ENCODE peak calls at places on chromosomes 4 and X, in seven cellular contexts. One of them, this sample, is unnamed.

GRCh38 chr4:54255881-54256280 is 26.8 kb downstream of the PDGFRA start:
- DNase-seq in SK-N-SH: no peak
- DNase-seq in HepG2: no peak
- DNase-seq in HCT116: no peak
- DNase-seq in GM12878: no peak
- DNase-seq in H1: no peak
- DNase-seq in K562: no peak
- DNase-seq in this sample: no peak

GRCh38 chr4:174218127-174218790 is 65.2 kb downstream of the FBXO8 start:
- DNase-seq in SK-N-SH: peak
- DNase-seq in HepG2: no peak
- DNase-seq in HCT116: no peak
- DNase-seq in GM12878: no peak
- DNase-seq in H1: peak
- DNase-seq in K562: no peak
- DNase-seq in this sample: no peak

GRCh38 chrX:74291964-74292891 is 11.8 kb upstream of the ZCCHC13 start:
- DNase-seq in SK-N-SH: peak
- DNase-seq in HepG2: peak
- DNase-seq in HCT116: peak
- DNase-seq in GM12878: peak
- DNase-seq in H1: peak
- DNase-seq in K562: peak
- DNase-seq in this sample: peak

GRCh38 chr4:148415500-148415899 is 26.7 kb downstream of the NR3C2 start:
- DNase-seq in SK-N-SH: peak
- DNase-seq in HepG2: no peak
- DNase-seq in HCT116: peak
- DNase-seq in GM12878: no peak
- DNase-seq in H1: no peak
- DNase-seq in K562: no peak
- DNase-seq in this sample: peak

GRCh38 chr4:56619160-56619559 is 61.9 kb downstream of the HOPX start:
- DNase-seq in SK-N-SH: peak
- DNase-seq in HepG2: no peak
- DNase-seq in HCT116: no peak
- DNase-seq in GM12878: no peak
- DNase-seq in H1: no peak
- DNase-seq in K562: no peak
- DNase-seq in this sample: peak

GRCh38 chrX:40415675-40416074 is 165.1 kb upstream of the ATP6AP2 start:
- DNase-seq in SK-N-SH: peak
- DNase-seq in HepG2: no peak
- DNase-seq in HCT116: no peak
- DNase-seq in GM12878: no peak
- DNase-seq in H1: no peak
- DNase-seq in K562: no peak
- DNase-seq in this sample: peak

GRCh38 chrX:22952011-22952410 is 47.7 kb upstream of the DDX53 start:
- DNase-seq in SK-N-SH: peak
- DNase-seq in HepG2: no peak
- DNase-seq in HCT116: no peak
- DNase-seq in GM12878: no peak
- DNase-seq in H1: no peak
- DNase-seq in K562: no peak
- DNase-seq in this sample: no peak

GRCh38 chr4:140533951-140534480 is 10.0 kb downstream of the ELMOD2 start:
- DNase-seq in SK-N-SH: no peak
- DNase-seq in HepG2: no peak
- DNase-seq in HCT116: no peak
- DNase-seq in GM12878: no peak
- DNase-seq in H1: no peak
- DNase-seq in K562: no peak
- DNase-seq in this sample: no peak

GRCh38 chr4:112127736-112128322 is 17.4 kb upstream of the FAM241A start:
- DNase-seq in SK-N-SH: no peak
- DNase-seq in HepG2: no peak
- DNase-seq in HCT116: no peak
- DNase-seq in GM12878: no peak
- DNase-seq in H1: no peak
- DNase-seq in K562: no peak
- DNase-seq in this sample: no peak

GRCh38 chr4:20773144-20773997 is 73.1 kb downstream of the PACRGL start:
- DNase-seq in SK-N-SH: peak
- DNase-seq in HepG2: peak
- DNase-seq in HCT116: peak
- DNase-seq in GM12878: no peak
- DNase-seq in H1: peak
- DNase-seq in K562: peak
- DNase-seq in this sample: peak

GRCh38 chr4:127623755-127624087 is 9.0 kb upstream of the INTU start:
- DNase-seq in SK-N-SH: no peak
- DNase-seq in HepG2: no peak
- DNase-seq in HCT116: no peak
- DNase-seq in GM12878: no peak
- DNase-seq in H1: no peak
- DNase-seq in K562: no peak
- DNase-seq in this sample: no peak

GRCh38 chrX:66162331-66162822 is 1.7 kb upstream of the HEPH start:
- DNase-seq in SK-N-SH: no peak
- DNase-seq in HepG2: no peak
- DNase-seq in HCT116: no peak
- DNase-seq in GM12878: peak
- DNase-seq in H1: no peak
- DNase-seq in K562: peak
- DNase-seq in this sample: no peak

GRCh38 chrX:81355436-81355835 is 153.5 kb downstream of the SH3BGRL start:
- DNase-seq in SK-N-SH: no peak
- DNase-seq in HepG2: no peak
- DNase-seq in HCT116: no peak
- DNase-seq in GM12878: no peak
- DNase-seq in H1: no peak
- DNase-seq in K562: no peak
- DNase-seq in this sample: no peak

GRCh38 chrX:136694491-136695087 is 46.6 kb downstream of the CD40LG start:
- DNase-seq in SK-N-SH: peak
- DNase-seq in HepG2: peak
- DNase-seq in HCT116: peak
- DNase-seq in GM12878: no peak
- DNase-seq in H1: peak
- DNase-seq in K562: peak
- DNase-seq in this sample: no peak

GRCh38 chr4:168710353-168710946 is 213.6 kb downstream of the PALLD start:
- DNase-seq in SK-N-SH: peak
- DNase-seq in HepG2: peak
- DNase-seq in HCT116: peak
- DNase-seq in GM12878: no peak
- DNase-seq in H1: no peak
- DNase-seq in K562: no peak
- DNase-seq in this sample: no peak

GRCh38 chr4:186557486-186557885 is 2.1 kb upstream of the MTNR1A start:
- DNase-seq in SK-N-SH: no peak
- DNase-seq in HepG2: no peak
- DNase-seq in HCT116: no peak
- DNase-seq in GM12878: no peak
- DNase-seq in H1: no peak
- DNase-seq in K562: no peak
- DNase-seq in this sample: no peak

GRCh38 chrX:2931612-2932011 is 2.5 kb upstream of the ARSD start:
- DNase-seq in SK-N-SH: no peak
- DNase-seq in HepG2: no peak
- DNase-seq in HCT116: no peak
- DNase-seq in GM12878: no peak
- DNase-seq in H1: peak
- DNase-seq in K562: no peak
- DNase-seq in this sample: no peak

GRCh38 chrX:115949900-115950822 is 220.4 kb upstream of the AGTR2 start:
- DNase-seq in SK-N-SH: peak
- DNase-seq in HepG2: peak
- DNase-seq in HCT116: no peak
- DNase-seq in GM12878: no peak
- DNase-seq in H1: no peak
- DNase-seq in K562: no peak
- DNase-seq in this sample: no peak

GRCh38 chr4:112714922-112715901 is 78.3 kb downstream of the LARP7 start:
- DNase-seq in SK-N-SH: no peak
- DNase-seq in HepG2: no peak
- DNase-seq in HCT116: no peak
- DNase-seq in GM12878: no peak
- DNase-seq in H1: peak
- DNase-seq in K562: no peak
- DNase-seq in this sample: no peak

GRCh38 chrX:2894885-2895292 is 34.2 kb downstream of the ARSD start:
- DNase-seq in SK-N-SH: peak
- DNase-seq in HepG2: peak
- DNase-seq in HCT116: no peak
- DNase-seq in GM12878: no peak
- DNase-seq in H1: no peak
- DNase-seq in K562: no peak
- DNase-seq in this sample: no peak

GRCh38 chr4:105895609-105896460 is 564 bp downstream of the NPNT start:
- DNase-seq in SK-N-SH: peak
- DNase-seq in HepG2: no peak
- DNase-seq in HCT116: no peak
- DNase-seq in GM12878: no peak
- DNase-seq in H1: peak
- DNase-seq in K562: no peak
- DNase-seq in this sample: no peak

DNA sequence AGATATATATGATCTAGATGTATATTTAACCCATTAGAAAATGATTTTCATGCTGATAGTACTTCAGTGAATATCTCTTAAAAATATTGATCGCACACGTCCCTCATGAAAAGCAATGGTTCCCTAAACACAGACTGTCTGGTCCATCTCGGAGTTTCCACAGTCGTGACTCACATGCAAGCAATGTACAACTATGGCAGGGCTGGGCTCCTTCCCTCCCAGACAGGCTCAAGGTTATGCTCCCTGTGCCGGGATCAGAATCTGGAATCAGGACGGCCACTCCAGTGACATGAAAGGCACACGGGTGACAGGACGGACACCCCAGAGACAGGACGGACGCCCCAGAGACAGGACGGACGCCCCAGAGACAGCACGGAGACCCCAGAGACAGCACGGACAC is 40.2 kb upstream of the PPP2R3B start:
- DNase-seq in SK-N-SH: no peak
- DNase-seq in HepG2: no peak
- DNase-seq in HCT116: no peak
- DNase-seq in GM12878: no peak
- DNase-seq in H1: no peak
- DNase-seq in K562: no peak
- DNase-seq in this sample: no peak
- TF ChIP-seq JUND in SK-N-SH: no peak
- TF ChIP-seq JUND in HepG2: no peak
- TF ChIP-seq JUND in HCT116: no peak
- TF ChIP-seq JUND in GM12878: no peak
- TF ChIP-seq JUND in H1: no peak
- TF ChIP-seq JUND in K562: no peak
- TF ChIP-seq JUND in this sample: no peak

GRCh38 chrX:16897445-16897844 is 27.3 kb upstream of the RBBP7 start:
- DNase-seq in SK-N-SH: no peak
- DNase-seq in HepG2: no peak
- DNase-seq in HCT116: no peak
- DNase-seq in GM12878: no peak
- DNase-seq in H1: no peak
- DNase-seq in K562: no peak
- DNase-seq in this sample: no peak
- TF ChIP-seq JUND in SK-N-SH: no peak
- TF ChIP-seq JUND in HepG2: no peak
- TF ChIP-seq JUND in HCT116: no peak
- TF ChIP-seq JUND in GM12878: no peak
- TF ChIP-seq JUND in H1: no peak
- TF ChIP-seq JUND in K562: no peak
- TF ChIP-seq JUND in this sample: no peak

GRCh38 chr4:150316332-150317205 is 238.3 kb downstream of the DCLK2 start:
- DNase-seq in SK-N-SH: no peak
- DNase-seq in HepG2: no peak
- DNase-seq in HCT116: no peak
- DNase-seq in GM12878: no peak
- DNase-seq in H1: no peak
- DNase-seq in K562: no peak
- DNase-seq in this sample: no peak

GRCh38 chr4:150318527-150318926 is 240.3 kb downstream of the DCLK2 start:
- DNase-seq in SK-N-SH: no peak
- DNase-seq in HepG2: no peak
- DNase-seq in HCT116: no peak
- DNase-seq in GM12878: no peak
- DNase-seq in H1: no peak
- DNase-seq in K562: no peak
- DNase-seq in this sample: no peak

GRCh38 chr4:150314031-150314430 is 235.8 kb downstream of the DCLK2 start:
- DNase-seq in SK-N-SH: no peak
- DNase-seq in HepG2: no peak
- DNase-seq in HCT116: no peak
- DNase-seq in GM12878: no peak
- DNase-seq in H1: no peak
- DNase-seq in K562: no peak
- DNase-seq in this sample: no peak

GRCh38 chr4:150315691-150316090 is 237.4 kb downstream of the DCLK2 start:
- DNase-seq in SK-N-SH: no peak
- DNase-seq in HepG2: no peak
- DNase-seq in HCT116: no peak
- DNase-seq in GM12878: no peak
- DNase-seq in H1: no peak
- DNase-seq in K562: no peak
- DNase-seq in this sample: no peak

GRCh38 chr4:150315175-150315574 is 236.9 kb downstream of the DCLK2 start:
- DNase-seq in SK-N-SH: no peak
- DNase-seq in HepG2: no peak
- DNase-seq in HCT116: no peak
- DNase-seq in GM12878: no peak
- DNase-seq in H1: no peak
- DNase-seq in K562: no peak
- DNase-seq in this sample: no peak
- TF ChIP-seq JUND in SK-N-SH: no peak
- TF ChIP-seq JUND in HepG2: no peak
- TF ChIP-seq JUND in HCT116: no peak
- TF ChIP-seq JUND in GM12878: no peak
- TF ChIP-seq JUND in H1: no peak
- TF ChIP-seq JUND in K562: no peak
- TF ChIP-seq JUND in this sample: no peak

GRCh38 chr4:75144475-75144874 is 211.6 kb downstream of the PARM1 start:
- DNase-seq in SK-N-SH: no peak
- DNase-seq in HepG2: no peak
- DNase-seq in HCT116: no peak
- DNase-seq in GM12878: no peak
- DNase-seq in H1: no peak
- DNase-seq in K562: no peak
- DNase-seq in this sample: no peak

GRCh38 chr4:75137302-75137701 is 204.4 kb downstream of the PARM1 start:
- DNase-seq in SK-N-SH: no peak
- DNase-seq in HepG2: no peak
- DNase-seq in HCT116: no peak
- DNase-seq in GM12878: no peak
- DNase-seq in H1: no peak
- DNase-seq in K562: no peak
- DNase-seq in this sample: no peak

GRCh38 chr4:75142377-75142776 is 209.5 kb downstream of the PARM1 start:
- DNase-seq in SK-N-SH: no peak
- DNase-seq in HepG2: no peak
- DNase-seq in HCT116: no peak
- DNase-seq in GM12878: no peak
- DNase-seq in H1: no peak
- DNase-seq in K562: no peak
- DNase-seq in this sample: no peak

GRCh38 chr4:75142850-75143249 is 209.9 kb downstream of the PARM1 start:
- DNase-seq in SK-N-SH: no peak
- DNase-seq in HepG2: no peak
- DNase-seq in HCT116: no peak
- DNase-seq in GM12878: no peak
- DNase-seq in H1: no peak
- DNase-seq in K562: no peak
- DNase-seq in this sample: no peak

GRCh38 chr4:75141162-75141561 is 208.2 kb downstream of the PARM1 start:
- DNase-seq in SK-N-SH: no peak
- DNase-seq in HepG2: no peak
- DNase-seq in HCT116: no peak
- DNase-seq in GM12878: no peak
- DNase-seq in H1: no peak
- DNase-seq in K562: no peak
- DNase-seq in this sample: no peak
- TF ChIP-seq JUND in SK-N-SH: no peak
- TF ChIP-seq JUND in HepG2: no peak
- TF ChIP-seq JUND in HCT116: no peak
- TF ChIP-seq JUND in GM12878: no peak
- TF ChIP-seq JUND in H1: no peak
- TF ChIP-seq JUND in K562: no peak
- TF ChIP-seq JUND in this sample: no peak